ENCODE peak calls at places on chromosomes 7 and 10, in nine cellular contexts. One of them, this sample, is unnamed. For H3K9me3 and H3K27me3, the result is how much of the 10 kb centered on the place peaks cover.

GRCh38 chr7:134589491-134589941 is 40.6 kb downstream of the AKR1B15 start:
- DNase-seq in SJSA1: no peak
- DNase-seq in spleen: no peak
- DNase-seq in neural progenitor cell: no peak
- DNase-seq in fibroblast of lung: peak
- DNase-seq in colonic mucosa: no peak
- DNase-seq in prostate gland: peak
- DNase-seq in Panc1: no peak
- DNase-seq in lower lobe of right lung: no peak
- DNase-seq in this sample: peak

GRCh38 chr10:48525113-48525512 is 79.8 kb downstream of the ARHGAP22 start:
- DNase-seq in SJSA1: no peak
- DNase-seq in spleen: no peak
- DNase-seq in neural progenitor cell: no peak
- DNase-seq in fibroblast of lung: no peak
- DNase-seq in colonic mucosa: no peak
- DNase-seq in prostate gland: no peak
- DNase-seq in Panc1: no peak
- DNase-seq in lower lobe of right lung: no peak
- DNase-seq in this sample: no peak

GRCh38 chr10:27742926-27743735 is 2.5 kb downstream of the MKX start:
- DNase-seq in SJSA1: peak
- DNase-seq in spleen: peak
- DNase-seq in neural progenitor cell: peak
- DNase-seq in fibroblast of lung: peak
- DNase-seq in colonic mucosa: peak
- DNase-seq in prostate gland: no peak
- DNase-seq in Panc1: no peak
- DNase-seq in lower lobe of right lung: peak
- DNase-seq in this sample: peak

GRCh38 chr10:58585425-58585824 is 72.8 kb downstream of the BICC1 start:
- DNase-seq in SJSA1: no peak
- DNase-seq in spleen: no peak
- DNase-seq in neural progenitor cell: no peak
- DNase-seq in fibroblast of lung: no peak
- DNase-seq in colonic mucosa: no peak
- DNase-seq in prostate gland: no peak
- DNase-seq in Panc1: no peak
- DNase-seq in lower lobe of right lung: no peak
- DNase-seq in this sample: no peak

GRCh38 chr10:20299037-20299557 is 482.9 kb downstream of the PLXDC2 start:
- DNase-seq in SJSA1: no peak
- DNase-seq in spleen: no peak
- DNase-seq in neural progenitor cell: no peak
- DNase-seq in fibroblast of lung: peak
- DNase-seq in colonic mucosa: no peak
- DNase-seq in prostate gland: no peak
- DNase-seq in Panc1: no peak
- DNase-seq in lower lobe of right lung: no peak
- DNase-seq in this sample: no peak

GRCh38 chr10:117535045-117535751 is 7.3 kb upstream of the EMX2 start:
- DNase-seq in SJSA1: no peak
- DNase-seq in spleen: no peak
- DNase-seq in neural progenitor cell: peak
- DNase-seq in fibroblast of lung: no peak
- DNase-seq in colonic mucosa: no peak
- DNase-seq in prostate gland: no peak
- DNase-seq in Panc1: no peak
- DNase-seq in lower lobe of right lung: no peak
- DNase-seq in this sample: no peak

GRCh38 chr10:56596257-56596656 is 235.2 kb upstream of the ZWINT start:
- DNase-seq in SJSA1: no peak
- DNase-seq in spleen: no peak
- DNase-seq in neural progenitor cell: no peak
- DNase-seq in fibroblast of lung: no peak
- DNase-seq in colonic mucosa: no peak
- DNase-seq in prostate gland: no peak
- DNase-seq in Panc1: no peak
- DNase-seq in lower lobe of right lung: no peak
- DNase-seq in this sample: no peak

GRCh38 chr7:50771120-50772002 is 11.3 kb downstream of the GRB10 start:
- DNase-seq in SJSA1: no peak
- DNase-seq in spleen: no peak
- DNase-seq in neural progenitor cell: no peak
- DNase-seq in fibroblast of lung: no peak
- DNase-seq in colonic mucosa: no peak
- DNase-seq in prostate gland: peak
- DNase-seq in Panc1: no peak
- DNase-seq in lower lobe of right lung: no peak
- DNase-seq in this sample: no peak

GRCh38 chr7:157568785-157569584 is 232.2 kb downstream of the DNAJB6 start:
- DNase-seq in SJSA1: no peak
- DNase-seq in spleen: peak
- DNase-seq in neural progenitor cell: peak
- DNase-seq in fibroblast of lung: peak
- DNase-seq in colonic mucosa: peak
- DNase-seq in prostate gland: peak
- DNase-seq in Panc1: no peak
- DNase-seq in lower lobe of right lung: peak
- DNase-seq in this sample: no peak

GRCh38 chr7:132247995-132248618 is 328.2 kb downstream of the PLXNA4 start:
- DNase-seq in SJSA1: no peak
- DNase-seq in spleen: no peak
- DNase-seq in neural progenitor cell: no peak
- DNase-seq in fibroblast of lung: no peak
- DNase-seq in colonic mucosa: no peak
- DNase-seq in prostate gland: no peak
- DNase-seq in Panc1: no peak
- DNase-seq in lower lobe of right lung: no peak
- DNase-seq in this sample: no peak

GRCh38 chr10:79435271-79436065 is 10.0 kb downstream of the ZCCHC24 start:
- DNase-seq in SJSA1: peak
- DNase-seq in spleen: peak
- DNase-seq in neural progenitor cell: peak
- DNase-seq in fibroblast of lung: no peak
- DNase-seq in colonic mucosa: no peak
- DNase-seq in prostate gland: no peak
- DNase-seq in Panc1: no peak
- DNase-seq in lower lobe of right lung: no peak
- DNase-seq in this sample: peak

GRCh38 chr10:93235686-93236085 is 162.0 kb downstream of the CYP26A1 start:
- DNase-seq in SJSA1: no peak
- DNase-seq in spleen: no peak
- DNase-seq in neural progenitor cell: no peak
- DNase-seq in fibroblast of lung: peak
- DNase-seq in colonic mucosa: no peak
- DNase-seq in prostate gland: no peak
- DNase-seq in Panc1: no peak
- DNase-seq in lower lobe of right lung: no peak
- DNase-seq in this sample: peak

GRCh38 chr10:103155485-103156085 is 37.5 kb downstream of the NT5C2 start:
- DNase-seq in SJSA1: peak
- DNase-seq in spleen: no peak
- DNase-seq in neural progenitor cell: no peak
- DNase-seq in fibroblast of lung: no peak
- DNase-seq in colonic mucosa: no peak
- DNase-seq in prostate gland: no peak
- DNase-seq in Panc1: no peak
- DNase-seq in lower lobe of right lung: no peak
- DNase-seq in this sample: no peak

GRCh38 chr10:103153302-103153759 is 39.7 kb downstream of the NT5C2 start:
- DNase-seq in SJSA1: peak
- DNase-seq in spleen: no peak
- DNase-seq in neural progenitor cell: peak
- DNase-seq in fibroblast of lung: peak
- DNase-seq in colonic mucosa: no peak
- DNase-seq in prostate gland: no peak
- DNase-seq in Panc1: no peak
- DNase-seq in lower lobe of right lung: no peak
- DNase-seq in this sample: no peak

GRCh38 chr10:103154464-103155299 is 38.4 kb downstream of the NT5C2 start:
- DNase-seq in SJSA1: no peak
- DNase-seq in spleen: no peak
- DNase-seq in neural progenitor cell: peak
- DNase-seq in fibroblast of lung: peak
- DNase-seq in colonic mucosa: no peak
- DNase-seq in prostate gland: peak
- DNase-seq in Panc1: no peak
- DNase-seq in lower lobe of right lung: no peak
- DNase-seq in this sample: no peak

GRCh38 chr10:103157246-103157645 is 35.8 kb downstream of the NT5C2 start:
- DNase-seq in SJSA1: no peak
- DNase-seq in spleen: no peak
- DNase-seq in neural progenitor cell: no peak
- DNase-seq in fibroblast of lung: no peak
- DNase-seq in colonic mucosa: no peak
- DNase-seq in prostate gland: no peak
- DNase-seq in Panc1: no peak
- DNase-seq in lower lobe of right lung: no peak
- DNase-seq in this sample: no peak

DNA sequence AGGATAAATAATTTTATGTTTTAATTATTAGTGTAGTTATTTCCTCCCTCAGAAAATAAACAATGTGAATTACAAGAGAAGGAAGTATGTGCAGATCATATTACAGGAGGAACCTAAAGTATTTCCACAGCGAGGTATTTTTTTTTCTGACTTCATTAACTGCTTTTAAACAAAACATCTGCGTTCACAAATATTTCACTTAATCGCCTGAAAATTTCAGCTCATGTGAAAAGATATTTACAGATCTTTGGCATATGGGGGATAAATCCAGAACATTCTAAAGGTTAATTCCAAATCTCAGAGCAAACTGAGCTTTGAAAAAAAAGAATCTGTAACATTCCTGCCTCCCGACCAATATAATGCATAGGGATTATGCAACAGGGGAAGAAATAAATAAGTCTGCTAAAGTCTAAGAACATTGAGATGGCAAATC is 39.3 kb downstream of the NT5C2 start:
- DNase-seq in SJSA1: peak
- DNase-seq in spleen: no peak
- DNase-seq in neural progenitor cell: peak
- DNase-seq in fibroblast of lung: peak
- DNase-seq in colonic mucosa: no peak
- DNase-seq in prostate gland: no peak
- DNase-seq in Panc1: no peak
- DNase-seq in lower lobe of right lung: no peak
- DNase-seq in this sample: no peak
- H3K4me3 ChIP-seq in SJSA1: no peak
- H3K4me3 ChIP-seq in spleen: no peak
- H3K4me3 ChIP-seq in neural progenitor cell: peak
- H3K4me3 ChIP-seq in fibroblast of lung: peak
- H3K4me3 ChIP-seq in colonic mucosa: no peak
- H3K4me3 ChIP-seq in prostate gland: no peak
- H3K4me3 ChIP-seq in Panc1: no peak
- H3K4me3 ChIP-seq in lower lobe of right lung: peak
- H3K4me3 ChIP-seq in this sample: no peak

DNA sequence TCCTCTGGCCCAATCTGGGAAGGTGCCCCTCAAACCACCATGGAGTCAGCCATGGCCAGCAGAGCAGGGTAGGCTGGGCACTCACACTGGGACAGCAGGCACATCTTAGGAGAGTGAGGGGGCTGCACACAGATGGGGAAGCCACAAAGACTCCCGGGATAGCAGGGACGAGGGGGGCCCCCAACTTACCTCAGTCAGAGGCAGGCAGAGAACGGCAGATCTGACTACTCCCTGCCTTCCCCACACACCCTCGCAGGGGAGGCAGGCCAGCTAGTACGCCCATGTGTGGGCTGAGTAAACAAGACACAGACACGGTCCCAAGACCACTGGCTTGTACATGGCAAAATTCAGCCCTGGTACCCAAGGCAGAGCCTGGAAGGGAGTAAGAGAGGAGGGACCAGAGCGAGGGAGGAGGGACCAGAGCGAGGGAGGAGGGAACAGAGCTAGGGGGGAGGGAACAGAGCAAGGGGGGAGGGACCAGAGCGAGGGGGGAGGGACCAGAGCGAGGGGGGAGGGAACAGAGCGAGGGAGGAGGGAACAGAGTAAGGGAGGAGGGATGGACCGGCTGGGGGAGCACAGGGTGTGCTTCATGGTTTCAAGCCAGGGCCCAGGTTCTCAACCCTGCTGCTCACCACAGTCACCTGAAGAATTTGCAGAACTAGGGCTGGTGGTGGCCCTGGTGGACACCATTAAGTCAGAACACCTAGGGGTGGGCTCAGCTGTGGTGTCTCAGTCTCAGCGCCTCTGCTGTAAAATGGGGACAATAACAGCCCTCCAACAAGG is 73.8 kb downstream of the RGS10 start:
- DNase-seq in SJSA1: no peak
- DNase-seq in spleen: peak
- DNase-seq in neural progenitor cell: no peak
- DNase-seq in fibroblast of lung: no peak
- DNase-seq in colonic mucosa: no peak
- DNase-seq in prostate gland: no peak
- DNase-seq in Panc1: no peak
- DNase-seq in lower lobe of right lung: no peak
- DNase-seq in this sample: no peak
- H3K9me3 ChIP-seq in SJSA1: under half
- H3K9me3 ChIP-seq in spleen: under half
- H3K9me3 ChIP-seq in neural progenitor cell: under half
- H3K9me3 ChIP-seq in fibroblast of lung: under half
- H3K9me3 ChIP-seq in colonic mucosa: under half
- H3K9me3 ChIP-seq in prostate gland: under half
- H3K9me3 ChIP-seq in Panc1: under half
- H3K9me3 ChIP-seq in lower lobe of right lung: under half
- H3K9me3 ChIP-seq in this sample: under half

GRCh38 chr7:156566812-156567549 is 73.6 kb upstream of the RNF32 start:
- DNase-seq in SJSA1: no peak
- DNase-seq in spleen: no peak
- DNase-seq in neural progenitor cell: no peak
- DNase-seq in fibroblast of lung: no peak
- DNase-seq in colonic mucosa: peak
- DNase-seq in prostate gland: no peak
- DNase-seq in Panc1: no peak
- DNase-seq in lower lobe of right lung: no peak
- DNase-seq in this sample: no peak
- H3K27me3 ChIP-seq in SJSA1: under half
- H3K27me3 ChIP-seq in spleen: under half
- H3K27me3 ChIP-seq in neural progenitor cell: under half
- H3K27me3 ChIP-seq in fibroblast of lung: under half
- H3K27me3 ChIP-seq in colonic mucosa: under half
- H3K27me3 ChIP-seq in prostate gland: under half
- H3K27me3 ChIP-seq in Panc1: under half
- H3K27me3 ChIP-seq in lower lobe of right lung: under half
- H3K27me3 ChIP-seq in this sample: under half

GRCh38 chr7:115802415-115802814 is 228.1 kb downstream of the TFEC start:
- DNase-seq in SJSA1: no peak
- DNase-seq in spleen: no peak
- DNase-seq in neural progenitor cell: no peak
- DNase-seq in fibroblast of lung: no peak
- DNase-seq in colonic mucosa: no peak
- DNase-seq in prostate gland: no peak
- DNase-seq in Panc1: no peak
- DNase-seq in lower lobe of right lung: no peak
- DNase-seq in this sample: no peak

DNA sequence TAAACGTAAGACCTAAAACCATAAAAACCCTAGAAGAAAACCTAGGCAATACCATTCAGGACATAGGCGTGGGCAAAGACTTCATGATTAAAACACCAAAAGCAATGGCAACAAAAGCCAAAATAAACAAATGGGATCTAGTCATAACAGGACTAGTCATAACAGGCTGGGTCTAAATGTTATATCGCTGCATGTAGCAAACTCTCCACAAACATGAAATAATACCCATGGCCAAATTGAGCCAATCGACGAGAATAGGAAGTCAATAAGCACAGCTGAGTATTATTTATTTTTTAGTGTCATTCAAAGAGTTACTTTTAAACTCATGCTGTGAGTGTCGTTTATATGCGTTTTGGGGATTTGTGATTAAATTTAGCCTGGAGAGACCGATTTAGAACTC is 225.1 kb downstream of the TFEC start:
- DNase-seq in SJSA1: no peak
- DNase-seq in spleen: no peak
- DNase-seq in neural progenitor cell: no peak
- DNase-seq in fibroblast of lung: peak
- DNase-seq in colonic mucosa: no peak
- DNase-seq in prostate gland: no peak
- DNase-seq in Panc1: no peak
- DNase-seq in lower lobe of right lung: no peak
- DNase-seq in this sample: no peak
- H3K4me3 ChIP-seq in SJSA1: no peak
- H3K4me3 ChIP-seq in spleen: no peak
- H3K4me3 ChIP-seq in neural progenitor cell: no peak
- H3K4me3 ChIP-seq in fibroblast of lung: no peak
- H3K4me3 ChIP-seq in colonic mucosa: no peak
- H3K4me3 ChIP-seq in prostate gland: no peak
- H3K4me3 ChIP-seq in Panc1: no peak
- H3K4me3 ChIP-seq in lower lobe of right lung: no peak
- H3K4me3 ChIP-seq in this sample: no peak